ENCODE peak calls at places on chromosomes 5 and 9, in four cellular contexts. C is SW 1271, V is left cardiac atrium, E is sigmoid colon. D is an unnamed sample.

GRCh38 chr9:96484521-96484931 is 34.6 kb downstream of the HABP4 start:
- DNase-seq in C (no peak), V (no peak), E (no peak), D (no peak)

GRCh38 chr5:96699186-96699820 is 37.1 kb downstream of the CAST start:
- DNase-seq in C (peak), V (no peak), E (no peak), D (no peak)

GRCh38 chr5:163846512-163846911 is 341.1 kb downstream of the MAT2B start:
- DNase-seq in E (no peak), C (no peak), V (no peak), D (no peak)

GRCh38 chr5:164306662-164307061 is 801.2 kb downstream of the MAT2B start:
- DNase-seq in E (no peak), V (no peak), C (no peak), D (no peak)

GRCh38 chr5:39158127-39158593 is 61.2 kb downstream of the FYB1 start:
- DNase-seq in C (no peak), E (no peak), V (peak), D (no peak)

GRCh38 chr9:109118802-109119438 is 827 bp downstream of the TMEM245 start:
- DNase-seq in V (no peak), C (no peak), E (peak), D (peak)

GRCh38 chr5:129763651-129764050 is 15.8 kb downstream of the MINAR2 start:
- DNase-seq in C (no peak), V (no peak), E (no peak), D (no peak)

GRCh38 chr5:102090770-102091169 is 205.3 kb downstream of the SLCO4C1 start:
- DNase-seq in V (no peak), E (no peak), C (peak), D (peak)

GRCh38 chr5:67809589-67809988 is 406.0 kb upstream of the PIK3R1 start:
- DNase-seq in V (no peak), E (no peak), C (no peak), D (no peak)

GRCh38 chr9:5263568-5264218 is 32.5 kb downstream of the INSL4 start:
- DNase-seq in V (no peak), C (no peak), E (no peak), D (peak)

GRCh38 chr5:150438873-150439546 is 10.5 kb downstream of the RPS14 start:
- DNase-seq in E (no peak), V (no peak), C (no peak), D (no peak)

GRCh38 chr9:69542048-69542447 is 130.1 kb downstream of the APBA1 start:
- DNase-seq in V (no peak), E (no peak), C (no peak), D (no peak)

GRCh38 chr5:96962540-96962991 is 26.7 kb downstream of the LNPEP start:
- DNase-seq in C (no peak), E (no peak), V (no peak), D (peak)

GRCh38 chr5:82352146-82352791 is 74.1 kb upstream of the RPS23 start:
- DNase-seq in E (no peak), V (no peak), C (no peak), D (no peak)

GRCh38 chr5:174082286-174082685 is 36.8 kb downstream of the NSG2 start:
- DNase-seq in V (no peak), E (no peak), C (no peak), D (no peak)

GRCh38 chr9:121949766-121950165 is 143.3 kb downstream of the TTLL11 start:
- DNase-seq in E (no peak), V (no peak), C (no peak), D (no peak)

GRCh38 chr9:28782630-28783029 is 1209.3 kb upstream of the C9orf72 start:
- DNase-seq in C (no peak), V (no peak), E (no peak), D (no peak)

GRCh38 chr5:93407470-93407869 is 173.5 kb downstream of the NR2F1-AS1 start:
- DNase-seq in C (no peak), E (no peak), V (no peak), D (no peak)

GRCh38 chr5:107671742-107672211 is 1.0 kb upstream of the EFNA5 start:
- DNase-seq in E (no peak), V (no peak), C (peak), D (peak)

GRCh38 chr9:117733465-117733864 is 29.3 kb downstream of the TLR4 start:
- DNase-seq in E (no peak), C (no peak), V (no peak), D (no peak)

GRCh38 chr5:73299017-73299630 is 126.1 kb downstream of the TMEM174 start:
- DNase-seq in V (no peak), C (no peak), E (no peak), D (peak)

GRCh38 chr5:65086234-65086886 is 317.6 kb downstream of the CWC27 start:
- DNase-seq in V (no peak), E (no peak), C (no peak), D (no peak)

GRCh38 chr5:73443725-73444498 is 4.7 kb downstream of the FOXD1 start:
- DNase-seq in E (no peak), C (no peak), V (no peak), D (no peak)

GRCh38 chr5:541888-542692 is 17.8 kb upstream of the SLC9A3 start:
- DNase-seq in C (no peak), V (peak), E (peak), D (no peak)

GRCh38 chr9:110040788-110041187 is 167.2 kb downstream of the C9orf152 start:
- DNase-seq in V (no peak), E (no peak), C (no peak), D (no peak)

GRCh38 chr5:134110382-134110781 is 4.1 kb upstream of the TCF7 start:
- DNase-seq in V (no peak), C (no peak), E (no peak), D (no peak)

GRCh38 chr5:117731445-117731844 is 1156.8 kb upstream of the SEMA6A start:
- DNase-seq in C (no peak), V (no peak), E (no peak), D (no peak)

GRCh38 chr5:58985759-58986158 is 402.9 kb downstream of the RAB3C start:
- DNase-seq in C (no peak), E (no peak), V (no peak), D (no peak)

GRCh38 chr5:107370569-107370968 is 300.2 kb downstream of the EFNA5 start:
- DNase-seq in E (no peak), C (no peak), V (peak), D (no peak)

GRCh38 chr5:147935032-147935431 is 28.7 kb upstream of the C5orf46 start:
- DNase-seq in V (no peak), C (no peak), E (no peak), D (peak)

GRCh38 chr9:13648676-13649075 is 369.2 kb upstream of the MPDZ start:
- DNase-seq in V (no peak), E (no peak), C (no peak), D (no peak)

GRCh38 chr9:87954230-87954629 is 20.1 kb downstream of the CDK20 start:
- DNase-seq in V (no peak), C (no peak), E (no peak), D (no peak)

GRCh38 chr5:89087128-89087527 is 204.1 kb upstream of the MEF2C start:
- DNase-seq in V (no peak), C (no peak), E (no peak), D (no peak)

GRCh38 chr9:69181908-69182353 is 7.9 kb downstream of the TJP2 start:
- DNase-seq in V (no peak), E (no peak), C (no peak), D (no peak)

GRCh38 chr5:32507738-32508434 is 63.3 kb upstream of the ZFR start:
- DNase-seq in V (no peak), C (no peak), E (peak), D (no peak)

GRCh38 chr5:176927562-176927961 is 28.4 kb upstream of the HK3 start:
- DNase-seq in E (no peak), C (no peak), V (no peak), D (no peak)

GRCh38 chr9:109903515-109904138 is 123.6 kb downstream of the PALM2AKAP2 start:
- DNase-seq in V (peak), C (peak), E (peak), D (peak)

GRCh38 chr9:129320575-129321311 is 142.7 kb upstream of the IER5L start:
- DNase-seq in V (peak), E (peak), C (no peak), D (no peak)